ENCODE peak calls at places on chromosomes 2 and 18, in five cellular contexts. One of them, this sample, is unnamed.

GRCh38 chr18:2903006-2903405 is 56.2 kb downstream of the EMILIN2 start:
- DNase-seq in activated T-cell treated with anti-CD3 and anti-CD28 coated beads, Interleukin-2, amount 50 U/mL, for 4 hours: no peak
- DNase-seq in activated CD8-positive, alpha-beta T cell treated with anti-CD3 and anti-CD28 coated beads for 36 hours: no peak
- DNase-seq in nucleus accumbens: no peak
- DNase-seq in amygdala: no peak
- DNase-seq in this sample: no peak

GRCh38 chr2:84022810-84023431 is 436.2 kb downstream of the SUCLG1 start:
- DNase-seq in amygdala: no peak
- DNase-seq in activated CD8-positive, alpha-beta T cell treated with anti-CD3 and anti-CD28 coated beads for 36 hours: peak
- DNase-seq in nucleus accumbens: no peak
- DNase-seq in activated T-cell treated with anti-CD3 and anti-CD28 coated beads, Interleukin-2, amount 50 U/mL, for 4 hours: no peak
- DNase-seq in this sample: peak

GRCh38 chr2:134518101-134518500 is 200.7 kb downstream of the TMEM163 start:
- DNase-seq in activated CD8-positive, alpha-beta T cell treated with anti-CD3 and anti-CD28 coated beads for 36 hours: no peak
- DNase-seq in nucleus accumbens: no peak
- DNase-seq in activated T-cell treated with anti-CD3 and anti-CD28 coated beads, Interleukin-2, amount 50 U/mL, for 4 hours: no peak
- DNase-seq in amygdala: no peak
- DNase-seq in this sample: no peak

GRCh38 chr18:62399781-62400308 is 74.7 kb downstream of the TNFRSF11A start:
- DNase-seq in activated T-cell treated with anti-CD3 and anti-CD28 coated beads, Interleukin-2, amount 50 U/mL, for 4 hours: no peak
- DNase-seq in nucleus accumbens: no peak
- DNase-seq in activated CD8-positive, alpha-beta T cell treated with anti-CD3 and anti-CD28 coated beads for 36 hours: no peak
- DNase-seq in amygdala: no peak
- DNase-seq in this sample: no peak

GRCh38 chr2:23250371-23250770 is 134.6 kb upstream of the KLHL29 start:
- DNase-seq in nucleus accumbens: no peak
- DNase-seq in amygdala: no peak
- DNase-seq in activated CD8-positive, alpha-beta T cell treated with anti-CD3 and anti-CD28 coated beads for 36 hours: no peak
- DNase-seq in activated T-cell treated with anti-CD3 and anti-CD28 coated beads, Interleukin-2, amount 50 U/mL, for 4 hours: no peak
- DNase-seq in this sample: no peak

GRCh38 chr18:70553961-70554325 is 265.1 kb downstream of the SOCS6 start:
- DNase-seq in nucleus accumbens: no peak
- DNase-seq in activated T-cell treated with anti-CD3 and anti-CD28 coated beads, Interleukin-2, amount 50 U/mL, for 4 hours: no peak
- DNase-seq in activated CD8-positive, alpha-beta T cell treated with anti-CD3 and anti-CD28 coated beads for 36 hours: no peak
- DNase-seq in amygdala: no peak
- DNase-seq in this sample: no peak

GRCh38 chr2:157442636-157443035 is 1.3 kb downstream of the CYTIP start:
- DNase-seq in activated T-cell treated with anti-CD3 and anti-CD28 coated beads, Interleukin-2, amount 50 U/mL, for 4 hours: no peak
- DNase-seq in activated CD8-positive, alpha-beta T cell treated with anti-CD3 and anti-CD28 coated beads for 36 hours: no peak
- DNase-seq in nucleus accumbens: no peak
- DNase-seq in amygdala: no peak
- DNase-seq in this sample: no peak

GRCh38 chr18:60411715-60412114 is 39.1 kb upstream of the MC4R start:
- DNase-seq in activated CD8-positive, alpha-beta T cell treated with anti-CD3 and anti-CD28 coated beads for 36 hours: no peak
- DNase-seq in nucleus accumbens: no peak
- DNase-seq in activated T-cell treated with anti-CD3 and anti-CD28 coated beads, Interleukin-2, amount 50 U/mL, for 4 hours: no peak
- DNase-seq in amygdala: no peak
- DNase-seq in this sample: no peak

GRCh38 chr2:150204449-150204848 is 283.0 kb downstream of the RND3 start:
- DNase-seq in amygdala: no peak
- DNase-seq in activated CD8-positive, alpha-beta T cell treated with anti-CD3 and anti-CD28 coated beads for 36 hours: no peak
- DNase-seq in activated T-cell treated with anti-CD3 and anti-CD28 coated beads, Interleukin-2, amount 50 U/mL, for 4 hours: no peak
- DNase-seq in nucleus accumbens: no peak
- DNase-seq in this sample: no peak

GRCh38 chr2:133561045-133561852 is 7.0 kb downstream of the NCKAP5 start:
- DNase-seq in activated T-cell treated with anti-CD3 and anti-CD28 coated beads, Interleukin-2, amount 50 U/mL, for 4 hours: no peak
- DNase-seq in activated CD8-positive, alpha-beta T cell treated with anti-CD3 and anti-CD28 coated beads for 36 hours: peak
- DNase-seq in amygdala: no peak
- DNase-seq in nucleus accumbens: no peak
- DNase-seq in this sample: no peak

GRCh38 chr18:49020129-49020528 is 69.4 kb upstream of the SMAD7 start:
- DNase-seq in amygdala: no peak
- DNase-seq in activated T-cell treated with anti-CD3 and anti-CD28 coated beads, Interleukin-2, amount 50 U/mL, for 4 hours: no peak
- DNase-seq in activated CD8-positive, alpha-beta T cell treated with anti-CD3 and anti-CD28 coated beads for 36 hours: no peak
- DNase-seq in nucleus accumbens: no peak
- DNase-seq in this sample: no peak

GRCh38 chr2:156343096-156343939 is 10.8 kb upstream of the NR4A2 start:
- DNase-seq in activated CD8-positive, alpha-beta T cell treated with anti-CD3 and anti-CD28 coated beads for 36 hours: no peak
- DNase-seq in amygdala: no peak
- DNase-seq in activated T-cell treated with anti-CD3 and anti-CD28 coated beads, Interleukin-2, amount 50 U/mL, for 4 hours: no peak
- DNase-seq in nucleus accumbens: no peak
- DNase-seq in this sample: no peak

GRCh38 chr2:60553496-60553991 is at the start of gene BCL11A:
- DNase-seq in activated T-cell treated with anti-CD3 and anti-CD28 coated beads, Interleukin-2, amount 50 U/mL, for 4 hours: no peak
- DNase-seq in activated CD8-positive, alpha-beta T cell treated with anti-CD3 and anti-CD28 coated beads for 36 hours: peak
- DNase-seq in nucleus accumbens: no peak
- DNase-seq in amygdala: no peak
- DNase-seq in this sample: no peak

GRCh38 chr2:238131761-238132462 is 6.6 kb upstream of the KLHL30 start:
- DNase-seq in activated CD8-positive, alpha-beta T cell treated with anti-CD3 and anti-CD28 coated beads for 36 hours: no peak
- DNase-seq in amygdala: no peak
- DNase-seq in nucleus accumbens: no peak
- DNase-seq in activated T-cell treated with anti-CD3 and anti-CD28 coated beads, Interleukin-2, amount 50 U/mL, for 4 hours: no peak
- DNase-seq in this sample: no peak

GRCh38 chr2:96799623-96799935 is 16.5 kb upstream of the CNNM3 start:
- DNase-seq in amygdala: no peak
- DNase-seq in activated CD8-positive, alpha-beta T cell treated with anti-CD3 and anti-CD28 coated beads for 36 hours: no peak
- DNase-seq in activated T-cell treated with anti-CD3 and anti-CD28 coated beads, Interleukin-2, amount 50 U/mL, for 4 hours: no peak
- DNase-seq in nucleus accumbens: no peak
- DNase-seq in this sample: no peak

GRCh38 chr2:238053195-238053776 is 7.5 kb upstream of the SCLY start:
- DNase-seq in nucleus accumbens: no peak
- DNase-seq in activated T-cell treated with anti-CD3 and anti-CD28 coated beads, Interleukin-2, amount 50 U/mL, for 4 hours: no peak
- DNase-seq in amygdala: no peak
- DNase-seq in activated CD8-positive, alpha-beta T cell treated with anti-CD3 and anti-CD28 coated beads for 36 hours: no peak
- DNase-seq in this sample: no peak

GRCh38 chr2:180781276-180781675 is 199.1 kb upstream of the UBE2E3 start:
- DNase-seq in nucleus accumbens: no peak
- DNase-seq in amygdala: no peak
- DNase-seq in activated T-cell treated with anti-CD3 and anti-CD28 coated beads, Interleukin-2, amount 50 U/mL, for 4 hours: no peak
- DNase-seq in activated CD8-positive, alpha-beta T cell treated with anti-CD3 and anti-CD28 coated beads for 36 hours: no peak
- DNase-seq in this sample: no peak

GRCh38 chr2:170813611-170814550 is 2.8 kb upstream of the GAD1 start:
- DNase-seq in activated CD8-positive, alpha-beta T cell treated with anti-CD3 and anti-CD28 coated beads for 36 hours: peak
- DNase-seq in nucleus accumbens: no peak
- DNase-seq in activated T-cell treated with anti-CD3 and anti-CD28 coated beads, Interleukin-2, amount 50 U/mL, for 4 hours: no peak
- DNase-seq in amygdala: no peak
- DNase-seq in this sample: peak

GRCh38 chr2:18791172-18791797 is 201.9 kb upstream of the NT5C1B start:
- DNase-seq in nucleus accumbens: no peak
- DNase-seq in activated CD8-positive, alpha-beta T cell treated with anti-CD3 and anti-CD28 coated beads for 36 hours: no peak
- DNase-seq in activated T-cell treated with anti-CD3 and anti-CD28 coated beads, Interleukin-2, amount 50 U/mL, for 4 hours: no peak
- DNase-seq in amygdala: no peak
- DNase-seq in this sample: no peak

GRCh38 chr2:27756544-27757498 is 14.7 kb upstream of the MRPL33 start:
- DNase-seq in nucleus accumbens: no peak
- DNase-seq in amygdala: no peak
- DNase-seq in activated CD8-positive, alpha-beta T cell treated with anti-CD3 and anti-CD28 coated beads for 36 hours: no peak
- DNase-seq in activated T-cell treated with anti-CD3 and anti-CD28 coated beads, Interleukin-2, amount 50 U/mL, for 4 hours: no peak
- DNase-seq in this sample: no peak

GRCh38 chr2:191318729-191319078 is 73.5 kb downstream of the MYO1B start:
- DNase-seq in activated CD8-positive, alpha-beta T cell treated with anti-CD3 and anti-CD28 coated beads for 36 hours: no peak
- DNase-seq in activated T-cell treated with anti-CD3 and anti-CD28 coated beads, Interleukin-2, amount 50 U/mL, for 4 hours: no peak
- DNase-seq in amygdala: no peak
- DNase-seq in nucleus accumbens: no peak
- DNase-seq in this sample: no peak

GRCh38 chr2:67516899-67517530 is 119.9 kb downstream of the ETAA1 start:
- DNase-seq in activated CD8-positive, alpha-beta T cell treated with anti-CD3 and anti-CD28 coated beads for 36 hours: no peak
- DNase-seq in amygdala: no peak
- DNase-seq in activated T-cell treated with anti-CD3 and anti-CD28 coated beads, Interleukin-2, amount 50 U/mL, for 4 hours: no peak
- DNase-seq in nucleus accumbens: no peak
- DNase-seq in this sample: no peak

GRCh38 chr18:76955529-76956170 is 133.3 kb downstream of the ZNF236 start:
- DNase-seq in activated CD8-positive, alpha-beta T cell treated with anti-CD3 and anti-CD28 coated beads for 36 hours: no peak
- DNase-seq in amygdala: no peak
- DNase-seq in activated T-cell treated with anti-CD3 and anti-CD28 coated beads, Interleukin-2, amount 50 U/mL, for 4 hours: no peak
- DNase-seq in nucleus accumbens: no peak
- DNase-seq in this sample: no peak

GRCh38 chr2:28401411-28401810 is 8.8 kb downstream of the FOSL2 start:
- DNase-seq in activated CD8-positive, alpha-beta T cell treated with anti-CD3 and anti-CD28 coated beads for 36 hours: no peak
- DNase-seq in nucleus accumbens: no peak
- DNase-seq in activated T-cell treated with anti-CD3 and anti-CD28 coated beads, Interleukin-2, amount 50 U/mL, for 4 hours: no peak
- DNase-seq in amygdala: no peak
- DNase-seq in this sample: no peak

GRCh38 chr2:223262946-223263345 is 211.0 kb downstream of the KCNE4 start:
- DNase-seq in amygdala: no peak
- DNase-seq in activated CD8-positive, alpha-beta T cell treated with anti-CD3 and anti-CD28 coated beads for 36 hours: no peak
- DNase-seq in nucleus accumbens: no peak
- DNase-seq in activated T-cell treated with anti-CD3 and anti-CD28 coated beads, Interleukin-2, amount 50 U/mL, for 4 hours: no peak
- DNase-seq in this sample: no peak